ENCODE peak calls at places on chromosomes 7 and 10, in ten cellular contexts. Y is CD8-positive, alpha-beta T cell; D is GM12865; I is ovary; R is Caco-2; S is A673; U is progenitor cell of endocrine pancreas; E is WTC11; T is IMR-90; N is heart right ventricle. G is an unnamed sample.

GRCh38 chr7:3154881-3155494 is 111.3 kb upstream of the CARD11 start:
- DNase-seq in U (no peak), Y (peak; percentile 66), N (no peak), I (no peak), R (no peak), S (peak; percentile 68), T (peak; percentile 48), E (peak; percentile 31), D (peak; percentile 68), G (no peak)

GRCh38 chr7:104767826-104768536 is 246.0 kb upstream of the KMT2E start:
- DNase-seq in N (no peak), I (no peak), R (no peak), S (no peak), Y (no peak), D (no peak), U (no peak), E (no peak), T (no peak), G (peak; percentile 37)

GRCh38 chr10:97127960-97128850 is 57.6 kb downstream of the SLIT1 start:
- DNase-seq in S (peak; percentile 14), E (no peak), U (no peak), Y (no peak), R (no peak), I (no peak), N (no peak), D (no peak), T (no peak), G (no peak)

GRCh38 chr10:62130948-62131347 is 137.7 kb downstream of the RTKN2 start:
- DNase-seq in R (no peak), Y (no peak), S (peak; percentile 64), D (no peak), N (no peak), T (peak; percentile 98), E (no peak), I (no peak), U (no peak), G (no peak)

GRCh38 chr7:64574481-64575159 is 11.7 kb upstream of the ZNF680 start:
- DNase-seq in N (peak; percentile 62), Y (no peak), E (peak; percentile 40), D (no peak), U (no peak), R (no peak), I (peak; percentile 57), T (peak; percentile 38), S (no peak), G (peak; percentile 95)

GRCh38 chr10:132281915-132282666 is 25.7 kb downstream of the STK32C start:
- DNase-seq in Y (no peak), N (no peak), S (no peak), I (peak; percentile 25), D (no peak), T (no peak), U (no peak), E (no peak), R (no peak), G (peak; percentile 48)

GRCh38 chr7:11193131-11193867 is 219.6 kb downstream of the PHF14 start:
- DNase-seq in Y (no peak), R (no peak), N (peak; percentile 29), S (no peak), D (no peak), U (no peak), T (no peak), E (peak; percentile 58), I (peak; percentile 57), G (no peak)

GRCh38 chr7:108890862-108891261 is 321.2 kb downstream of the DNAJB9 start:
- DNase-seq in U (no peak), I (no peak), R (no peak), D (no peak), N (no peak), S (no peak), Y (no peak), T (no peak), E (no peak), G (no peak)

GRCh38 chr10:28765641-28766040 is 88.3 kb downstream of the BAMBI start:
- DNase-seq in D (no peak), R (no peak), I (no peak), T (no peak), E (no peak), N (no peak), U (no peak), S (no peak), Y (no peak), G (no peak)

GRCh38 chr7:94384315-94384714 is 10.4 kb upstream of the COL1A2 start:
- DNase-seq in R (no peak), D (no peak), I (no peak), U (no peak), Y (no peak), T (no peak), E (no peak), N (no peak), S (no peak), G (no peak)

GRCh38 chr7:37920619-37921339 is at the start of gene EPDR1:
- DNase-seq in D (peak; percentile 66), R (no peak), I (peak; percentile 75), E (peak; percentile 66), N (peak; percentile 57), Y (peak; percentile 21), T (no peak), S (peak; percentile 88), U (peak; percentile 26), G (peak; percentile 75)

GRCh38 chr10:18906636-18907035 is 142.0 kb upstream of the MALRD1 start:
- DNase-seq in S (no peak), U (no peak), N (no peak), E (no peak), Y (no peak), R (no peak), I (no peak), D (no peak), T (peak; percentile 6), G (no peak)

DNA sequence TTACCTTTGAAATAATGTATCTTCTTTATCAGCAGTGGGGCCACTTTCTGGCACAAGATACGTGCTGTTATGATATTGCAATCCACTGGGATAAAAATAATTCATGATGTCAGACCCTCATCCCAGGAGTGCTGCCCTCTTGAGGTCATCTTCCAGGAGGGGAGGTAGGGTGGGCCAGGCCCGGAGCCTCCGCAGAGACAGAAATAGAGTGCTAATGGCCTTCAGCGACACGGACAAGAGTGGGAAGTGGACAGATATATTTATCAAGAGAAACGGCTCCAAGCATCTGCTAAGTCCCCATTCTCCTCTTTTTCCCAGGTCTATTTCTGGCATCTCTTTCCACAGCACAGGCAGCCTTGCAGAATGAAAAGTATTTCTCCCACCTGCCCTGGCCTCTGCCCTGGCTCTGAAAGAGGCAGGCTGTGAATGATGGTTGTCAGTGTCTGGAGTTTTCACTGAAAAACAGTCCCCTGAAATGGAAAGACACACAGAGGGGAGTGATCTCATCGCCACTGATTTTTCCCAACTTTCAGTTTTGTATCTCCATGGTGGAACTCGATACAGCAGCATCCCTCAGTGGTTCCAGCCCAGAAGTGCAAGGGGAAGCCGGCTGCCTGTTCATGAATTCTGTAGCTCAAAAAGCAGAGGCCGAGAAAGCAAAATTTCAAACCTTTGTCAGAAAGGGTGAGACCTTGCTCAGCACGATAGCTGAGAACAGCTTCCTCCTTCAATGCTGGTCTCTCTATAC is 251.7 kb upstream of the MYO3A start:
- DNase-seq in S (peak; percentile 40), R (no peak), T (no peak), N (peak; percentile 25), Y (no peak), D (no peak), I (no peak), E (peak; percentile 19), U (no peak), G (no peak)
- TF ChIP-seq CTCF in S (peak; percentile 53), R (no peak), T (no peak), N (peak; percentile 55), Y (no peak), D (no peak), I (no peak), E (peak; percentile 20), U (peak; percentile 37), G (peak; percentile 49)

GRCh38 chr7:41716691-41717090 is 13.8 kb upstream of the INHBA start:
- DNase-seq in E (no peak), Y (no peak), R (no peak), T (no peak), D (no peak), N (no peak), S (no peak), I (no peak), U (no peak), G (no peak)

GRCh38 chr7:41720886-41721285 is 18.0 kb upstream of the INHBA start:
- DNase-seq in S (no peak), N (no peak), R (no peak), U (no peak), D (no peak), Y (no peak), I (no peak), T (no peak), E (no peak), G (no peak)

GRCh38 chr7:41715000-41715399 is 12.1 kb upstream of the INHBA start:
- DNase-seq in E (no peak), N (no peak), S (no peak), T (no peak), D (no peak), U (no peak), R (no peak), Y (no peak), I (no peak), G (no peak)

GRCh38 chr7:41724996-41725395 is 22.1 kb upstream of the INHBA start:
- DNase-seq in E (no peak), U (no peak), I (no peak), N (no peak), S (no peak), R (no peak), Y (no peak), D (no peak), T (no peak), G (no peak)

DNA sequence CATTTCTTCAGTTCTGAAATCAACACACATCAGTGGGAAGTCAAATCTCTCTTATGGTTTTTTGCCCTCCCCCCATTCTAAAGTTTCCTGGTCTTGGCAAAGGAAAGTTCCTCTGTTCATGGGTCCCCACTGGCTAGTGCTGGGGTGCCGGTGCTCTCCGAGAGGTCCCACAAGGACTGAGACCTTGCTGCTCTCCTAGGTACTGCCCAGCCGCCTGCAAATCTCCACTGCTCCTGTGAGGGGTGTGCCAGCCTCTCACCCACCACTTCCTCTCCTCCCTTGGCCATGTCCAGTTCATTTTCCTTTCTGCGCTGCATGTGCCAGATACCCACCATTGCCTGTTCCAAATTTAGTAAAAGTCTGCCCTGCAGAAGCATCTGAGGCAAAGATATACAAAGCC is 17.2 kb upstream of the INHBA start:
- DNase-seq in U (no peak), R (no peak), E (no peak), Y (no peak), S (no peak), I (no peak), N (no peak), D (no peak), T (no peak), G (no peak)
- TF ChIP-seq CTCF in U (no peak), R (no peak), E (no peak), Y (no peak), S (no peak), I (no peak), N (no peak), D (no peak), T (no peak), G (no peak)

GRCh38 chr7:74405191-74405898 is 48.4 kb upstream of the GTF2IRD1 start:
- DNase-seq in D (no peak), S (peak; percentile 49), N (peak; percentile 21), R (no peak), U (no peak), E (peak; percentile 86), T (no peak), Y (no peak), I (no peak), G (peak; percentile 71)
- TF ChIP-seq CTCF in D (peak; percentile 28), S (peak; percentile 64), N (peak; percentile 45), R (peak; percentile 41), U (peak; percentile 48), E (peak; percentile 54), T (peak; percentile 26), Y (no peak), I (no peak), G (peak; percentile 32)

GRCh38 chr10:101029520-101030309 is 1.2 kb downstream of the PDZD7 start:
- DNase-seq in D (no peak), N (no peak), Y (no peak), S (no peak), T (no peak), R (no peak), I (no peak), U (no peak), E (no peak), G (peak; percentile 64)
- TF ChIP-seq CTCF in D (no peak), N (no peak), Y (no peak), S (no peak), T (no peak), R (no peak), I (no peak), U (peak; percentile 35), E (no peak), G (no peak)

G was measured in osteoblast.